ENCODE peak calls at places on chromosomes 13 and 19, in eight cellular contexts. F, J, B, K, C, E, N and G are unnamed samples.

GRCh38 chr13:106865706-106866288 is 297.9 kb upstream of the ARGLU1 start:
- DNase-seq in F (no peak), J (no peak), B (no peak), K (no peak), C (no peak), E (no peak), N (no peak), G (no peak)

GRCh38 chr13:76014618-76015315 is 378.6 kb downstream of the LMO7 start:
- DNase-seq in F (no peak), J (no peak), B (no peak), K (no peak), C (no peak), E (no peak), N (no peak), G (no peak)

GRCh38 chr13:99758465-99759162 is 213.0 kb downstream of the ZIC5 start:
- DNase-seq in F (no peak), J (no peak), B (no peak), K (no peak), C (no peak), E (no peak), N (no peak), G (no peak)

GRCh38 chr19:16470911-16471811 is 609 bp downstream of the EPS15L1 start:
- DNase-seq in F (no peak), J (no peak), B (no peak), K (no peak), C (peak), E (no peak), N (peak), G (no peak)

GRCh38 chr13:41296879-41297646 is 14.0 kb upstream of the NAA16 start:
- DNase-seq in F (no peak), J (no peak), B (no peak), K (no peak), C (no peak), E (no peak), N (no peak), G (no peak)

GRCh38 chr13:79995334-79995733 is 345.6 kb downstream of the SPRY2 start:
- DNase-seq in F (peak), J (no peak), B (no peak), K (no peak), C (peak), E (no peak), N (no peak), G (no peak)

GRCh38 chr13:44974056-44974798 is 15.0 kb downstream of the NUFIP1 start:
- DNase-seq in F (peak), J (no peak), B (no peak), K (no peak), C (peak), E (no peak), N (no peak), G (no peak)

GRCh38 chr13:40692946-40693345 is 26.5 kb upstream of the FOXO1 start:
- DNase-seq in F (peak), J (no peak), B (no peak), K (no peak), C (no peak), E (no peak), N (no peak), G (no peak)

GRCh38 chr19:9406798-9407352 is 28.5 kb downstream of the ZNF266 start:
- DNase-seq in F (peak), J (peak), B (peak), K (peak), C (peak), E (peak), N (no peak), G (peak)

GRCh38 chr13:44576396-44577235 is 486 bp upstream of the TSC22D1 start:
- DNase-seq in F (no peak), J (peak), B (peak), K (no peak), C (no peak), E (peak), N (no peak), G (no peak)

GRCh38 chr19:46605356-46605821 is 4.3 kb downstream of the CALM3 start:
- DNase-seq in F (no peak), J (peak), B (no peak), K (no peak), C (no peak), E (no peak), N (no peak), G (no peak)

GRCh38 chr19:38862321-38863059 is 12.7 kb upstream of the HNRNPL start:
- DNase-seq in F (no peak), J (no peak), B (no peak), K (no peak), C (peak), E (no peak), N (no peak), G (no peak)

GRCh38 chr19:58396691-58397532 is 1.5 kb downstream of the RNF225 start:
- DNase-seq in F (no peak), J (peak), B (no peak), K (no peak), C (no peak), E (no peak), N (no peak), G (no peak)

GRCh38 chr19:55777528-55777927 is 8.6 kb downstream of the RFPL4AL1 start:
- DNase-seq in F (no peak), J (peak), B (no peak), K (no peak), C (no peak), E (no peak), N (no peak), G (no peak)

GRCh38 chr13:44764334-44764733 is 188.2 kb upstream of the TSC22D1 start:
- DNase-seq in F (no peak), J (no peak), B (no peak), K (no peak), C (no peak), E (no peak), N (no peak), G (no peak)

GRCh38 chr19:17111766-17112165 is 36.2 kb downstream of the MYO9B start:
- DNase-seq in F (no peak), J (no peak), B (no peak), K (no peak), C (no peak), E (no peak), N (no peak), G (no peak)

GRCh38 chr19:16336571-16336970 is 11.9 kb downstream of the KLF2 start:
- DNase-seq in F (peak), J (no peak), B (no peak), K (no peak), C (no peak), E (no peak), N (no peak), G (no peak)

GRCh38 chr13:36160297-36160696 is 29.1 kb upstream of the DCLK1 start:
- DNase-seq in F (no peak), J (no peak), B (no peak), K (no peak), C (no peak), E (no peak), N (no peak), G (no peak)